ENCODE peak calls at places on chromosomes 13 and 19, in six cellular contexts. Y, J, A, B, V and W are unnamed samples. For H3K9me3, the result is how much of the 10 kb centered on the place peaks cover.

GRCh38 chr13:20370815-20371421 is 138.8 kb upstream of the GJB6 start:
- DNase-seq in V (no peak), Y (no peak), J (no peak), B (no peak), A (no peak), W (no peak)

GRCh38 chr19:17671906-17672305 is 16.2 kb downstream of the UNC13A start:
- DNase-seq in V (no peak), B (no peak), Y (no peak), A (no peak), J (no peak), W (no peak)

GRCh38 chr19:37983153-37983552 is 76.1 kb downstream of the SIPA1L3 start:
- DNase-seq in J (no peak), B (no peak), Y (no peak), A (no peak), V (no peak), W (no peak)

GRCh38 chr13:55298201-55298600 is 1842.5 kb upstream of the PRR20A start:
- DNase-seq in V (no peak), J (no peak), B (no peak), A (no peak), Y (no peak), W (no peak)

GRCh38 chr19:52992109-52993004 is 21.4 kb upstream of the ERVV-1 start:
- DNase-seq in A (no peak), J (no peak), Y (no peak), V (no peak), B (peak), W (peak)

GRCh38 chr19:47226426-47227346 is 4.3 kb downstream of the BBC3 start:
- DNase-seq in A (peak), B (peak), Y (peak), V (no peak), J (peak), W (peak)

GRCh38 chr19:7679017-7679720 is 1.5 kb upstream of the TRAPPC5 start:
- DNase-seq in B (no peak), J (no peak), V (peak), A (no peak), Y (peak), W (no peak)

GRCh38 chr19:16462757-16463250 is 9.0 kb downstream of the EPS15L1 start:
- DNase-seq in A (no peak), J (peak), V (no peak), B (no peak), Y (no peak), W (no peak)

GRCh38 chr19:14370169-14370998 is 10.9 kb upstream of the ADGRE5 start:
- DNase-seq in J (no peak), V (peak), B (no peak), Y (no peak), A (no peak), W (no peak)

GRCh38 chr19:37251308-37252229 is 33.6 kb downstream of the ZNF383 start:
- DNase-seq in B (peak), Y (no peak), V (peak), A (no peak), J (peak), W (peak)

GRCh38 chr19:54133312-54133956 is 4.1 kb upstream of the CNOT3 start:
- DNase-seq in J (peak), A (no peak), Y (no peak), B (no peak), V (peak), W (no peak)

GRCh38 chr19:21912654-21913053 is 76.7 kb upstream of the ZNF43 start:
- DNase-seq in V (no peak), A (no peak), B (no peak), J (no peak), Y (no peak), W (no peak)
- H3K9me3 ChIP-seq in V (under half), A (under half), B (under half), J (under half), Y (under half), W (under half)

DNA sequence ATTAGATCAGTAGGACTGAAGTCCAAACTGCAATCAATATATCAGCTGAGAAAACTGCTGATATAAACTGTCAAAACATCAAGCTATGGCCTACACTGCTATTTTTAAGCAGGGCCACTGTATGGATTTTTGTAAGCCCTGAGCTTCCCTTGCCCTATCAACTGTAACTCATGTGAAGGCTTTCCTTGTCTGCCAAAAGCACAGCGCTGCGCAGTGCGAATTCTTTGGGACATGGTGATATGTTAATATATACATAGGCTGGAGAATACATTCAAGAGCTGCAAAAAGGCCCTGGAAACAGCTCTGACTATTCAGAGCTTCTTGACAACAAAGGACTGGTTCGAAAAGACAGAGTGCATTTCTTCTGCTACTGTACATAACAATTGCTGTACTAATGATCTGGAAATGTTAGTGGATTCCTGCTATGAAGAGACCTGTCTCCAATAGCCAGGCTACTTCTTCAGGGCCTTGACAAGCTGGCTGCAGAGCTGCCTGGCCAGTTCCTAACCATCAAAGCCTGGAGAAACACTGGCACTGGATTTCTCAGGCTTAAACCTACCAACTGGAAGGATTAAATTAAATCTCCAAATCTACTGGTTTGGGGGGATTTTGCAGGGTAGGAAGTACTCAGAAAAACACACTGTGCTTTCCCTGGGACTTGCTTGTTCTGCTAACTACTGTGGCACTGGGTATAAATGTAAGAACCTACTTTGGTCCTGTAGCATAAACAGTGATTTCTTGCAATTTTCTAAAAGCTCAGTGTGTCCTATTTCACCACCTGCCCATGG is 246.9 kb downstream of the DNAJC15 start:
- DNase-seq in A (no peak), Y (no peak), J (no peak), V (no peak), B (no peak), W (no peak)
- H3K27ac ChIP-seq in A (no peak), Y (no peak), J (peak), V (no peak), B (no peak), W (peak)

GRCh38 chr13:31528758-31529157 is 210.6 kb upstream of the RXFP2 start:
- DNase-seq in B (no peak), Y (no peak), A (no peak), J (no peak), V (no peak), W (no peak)

GRCh38 chr13:31522431-31522830 is 216.9 kb upstream of the RXFP2 start:
- DNase-seq in A (no peak), Y (no peak), J (no peak), B (no peak), V (no peak), W (no peak)

GRCh38 chr13:31530883-31531282 is 208.4 kb upstream of the RXFP2 start:
- DNase-seq in Y (no peak), B (no peak), A (no peak), V (no peak), J (no peak), W (no peak)

DNA sequence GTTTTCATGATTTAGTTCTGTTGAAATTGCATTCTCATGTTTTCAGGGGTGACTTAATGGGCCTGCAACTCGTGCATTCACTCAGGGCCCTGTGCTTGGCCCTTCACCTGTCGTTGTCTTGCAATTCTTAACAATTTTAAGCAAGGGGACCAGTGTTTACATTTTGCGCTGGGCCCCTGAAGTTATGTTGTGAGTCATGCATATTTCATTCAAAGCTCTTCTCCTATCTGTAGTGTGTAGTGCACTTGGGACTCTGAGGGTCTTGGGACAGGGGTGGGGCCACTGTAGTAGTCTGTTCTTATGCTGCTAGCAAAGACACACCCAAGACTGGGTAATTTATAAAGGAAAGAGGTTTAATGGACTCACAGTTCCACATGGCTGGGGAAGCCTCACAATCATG is 211.2 kb upstream of the RXFP2 start:
- DNase-seq in Y (no peak), V (no peak), A (no peak), B (no peak), J (no peak), W (no peak)
- H3K9me3 ChIP-seq in Y (under half), V (under half), A (under half), B (under half), J (under half), W (under half)

GRCh38 chr19:44892932-44893331 is 1.9 kb downstream of the TOMM40 start:
- DNase-seq in Y (no peak), A (no peak), B (no peak), V (no peak), J (no peak), W (no peak)

GRCh38 chr19:44894946-44895345 is 3.9 kb downstream of the TOMM40 start:
- DNase-seq in V (no peak), B (no peak), J (peak), A (no peak), Y (no peak), W (no peak)

GRCh38 chr19:44890366-44891015 is 563 bp upstream of the TOMM40 start:
- DNase-seq in J (peak), V (peak), Y (no peak), A (no peak), B (no peak), W (peak)

GRCh38 chr19:44891016-44891882 is at the start of gene TOMM40:
- DNase-seq in J (no peak), V (no peak), Y (peak), A (peak), B (peak), W (peak)

DNA sequence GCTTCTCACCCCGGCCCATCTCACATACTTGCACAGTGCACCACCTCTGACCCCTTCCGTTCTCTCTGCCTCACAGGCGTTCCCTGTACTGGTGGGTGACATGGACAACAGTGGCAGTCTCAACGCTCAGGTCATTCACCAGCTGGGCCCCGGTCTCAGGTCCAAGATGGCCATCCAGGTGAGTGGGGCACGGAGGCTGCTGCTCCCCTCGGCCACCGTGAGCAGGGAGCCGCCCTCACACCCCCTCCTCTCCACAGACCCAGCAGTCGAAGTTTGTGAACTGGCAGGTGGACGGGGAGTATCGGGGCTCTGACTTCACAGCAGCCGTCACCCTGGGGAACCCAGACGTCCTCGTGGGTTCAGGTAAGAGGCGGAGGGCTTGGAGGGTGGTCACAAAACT is 2.6 kb downstream of the TOMM40 start:
- DNase-seq in J (no peak), Y (no peak), A (no peak), B (no peak), V (no peak), W (no peak)
- H3K27ac ChIP-seq in J (peak), Y (no peak), A (no peak), B (no peak), V (no peak), W (no peak)

GRCh38 chr19:43976732-43977131 is 7.3 kb upstream of the ZNF155 start:
- DNase-seq in Y (no peak), B (no peak), V (no peak), A (no peak), J (no peak), W (no peak)
- H3K9me3 ChIP-seq in Y (under half), B (under half), V (under half), A (under half), J (under half), W (under half)

GRCh38 chr19:48341006-48341405 is 15.7 kb downstream of the EMP3 start:
- DNase-seq in Y (no peak), V (no peak), A (no peak), J (peak), B (no peak), W (peak)
- H3K27ac ChIP-seq in Y (no peak), V (no peak), A (no peak), J (no peak), B (no peak), W (no peak)

GRCh38 chr19:58089846-58090245 is 8.2 kb downstream of the ZSCAN18 start:
- DNase-seq in B (no peak), V (no peak), A (no peak), J (no peak), Y (no peak), W (no peak)

GRCh38 chr19:58085348-58085875 is 12.6 kb downstream of the ZSCAN18 start:
- DNase-seq in A (no peak), Y (no peak), J (no peak), V (no peak), B (no peak), W (no peak)

GRCh38 chr19:58086825-58087710 is 11.0 kb downstream of the ZSCAN18 start:
- DNase-seq in B (no peak), V (no peak), Y (no peak), A (no peak), J (no peak), W (no peak)

GRCh38 chr19:58091251-58091995 is 6.6 kb downstream of the ZSCAN18 start:
- DNase-seq in V (no peak), J (no peak), B (no peak), Y (no peak), A (no peak), W (no peak)

GRCh38 chr19:58088521-58089052 is 9.4 kb downstream of the ZSCAN18 start:
- DNase-seq in A (no peak), V (no peak), J (no peak), B (no peak), Y (no peak), W (no peak)
- H3K9me3 ChIP-seq in A (under half), V (under half), J (under half), B (half or more), Y (under half), W (under half)